ENCODE peak calls at places on chromosomes 12 and 14, in five cellular contexts. M is left kidney, W is iris pigment epithelial cell, Z is AG20443, R is heart right ventricle. Q is an unnamed sample.

GRCh38 chr14:55139152-55139551 is 10.1 kb downstream of the LGALS3 start:
- DNase-seq in Z (no peak), R (no peak), M (no peak), W (no peak), Q (no peak)

GRCh38 chr12:88298014-88298682 is 156.0 kb downstream of the TMTC3 start:
- DNase-seq in W (no peak), R (no peak), Z (no peak), M (no peak), Q (no peak)

GRCh38 chr12:39033789-39034188 is 128.4 kb upstream of the CPNE8 start:
- DNase-seq in W (no peak), M (no peak), Z (no peak), R (no peak), Q (no peak)

GRCh38 chr14:90281261-90281660 is 24.9 kb downstream of the PSMC1 start:
- DNase-seq in M (no peak), Z (peak), W (peak), R (no peak), Q (no peak)

GRCh38 chr14:97995038-97995437 is 1197.9 kb downstream of the VRK1 start:
- DNase-seq in Z (no peak), R (no peak), W (no peak), M (no peak), Q (no peak)

GRCh38 chr12:128240745-128241144 is 26.2 kb upstream of the TMEM132C start:
- DNase-seq in W (no peak), Z (no peak), M (peak), R (no peak), Q (no peak)

GRCh38 chr12:47236109-47236714 is 156.5 kb upstream of the AMIGO2 start:
- DNase-seq in M (no peak), W (peak), Z (peak), R (no peak), Q (no peak)

GRCh38 chr12:76711241-76711640 is 52.7 kb upstream of the ZDHHC17 start:
- DNase-seq in Z (no peak), M (no peak), W (no peak), R (no peak), Q (no peak)

GRCh38 chr12:130495156-130495555 is 157.5 kb downstream of the PIWIL1 start:
- DNase-seq in M (no peak), W (no peak), R (no peak), Z (no peak), Q (no peak)

Q was measured in endodermal cell.